ENCODE peak calls at places on chromosomes 7 and 10, in six cellular contexts. One of them, this sample, is unnamed.

GRCh38 chr10:80506189-80506575 is 31.5 kb upstream of the SH2D4B start:
- DNase-seq in tibial nerve: no peak
- DNase-seq in NT2/D1: no peak
- DNase-seq in ascending aorta: no peak
- DNase-seq in prostate gland: no peak
- DNase-seq in PC-9: peak; percentile 100
- DNase-seq in this sample: no peak

GRCh38 chr7:121752706-121753105 is 120.3 kb upstream of the PTPRZ1 start:
- DNase-seq in tibial nerve: no peak
- DNase-seq in NT2/D1: peak; percentile 8
- DNase-seq in ascending aorta: no peak
- DNase-seq in prostate gland: no peak
- DNase-seq in PC-9: no peak
- DNase-seq in this sample: no peak

GRCh38 chr7:85829817-85830432 is 643.1 kb upstream of the SEMA3D start:
- DNase-seq in tibial nerve: no peak
- DNase-seq in NT2/D1: no peak
- DNase-seq in ascending aorta: no peak
- DNase-seq in prostate gland: no peak
- DNase-seq in PC-9: no peak
- DNase-seq in this sample: no peak

GRCh38 chr10:69961168-69961863 is 91.3 kb upstream of the MACROH2A2 start:
- DNase-seq in tibial nerve: no peak
- DNase-seq in NT2/D1: no peak
- DNase-seq in ascending aorta: no peak
- DNase-seq in prostate gland: no peak
- DNase-seq in PC-9: no peak
- DNase-seq in this sample: no peak

GRCh38 chr10:104824378-104825006 is 183.4 kb downstream of the SORCS3 start:
- DNase-seq in tibial nerve: no peak
- DNase-seq in NT2/D1: peak; percentile 28
- DNase-seq in ascending aorta: no peak
- DNase-seq in prostate gland: peak; percentile 31
- DNase-seq in PC-9: no peak
- DNase-seq in this sample: no peak

GRCh38 chr10:99467236-99467999 is 37.0 kb upstream of the GOT1 start:
- DNase-seq in tibial nerve: no peak
- DNase-seq in NT2/D1: no peak
- DNase-seq in ascending aorta: no peak
- DNase-seq in prostate gland: no peak
- DNase-seq in PC-9: no peak
- DNase-seq in this sample: no peak

GRCh38 chr7:20799566-20800377 is 13.1 kb upstream of the SP8 start:
- DNase-seq in tibial nerve: no peak
- DNase-seq in NT2/D1: no peak
- DNase-seq in ascending aorta: no peak
- DNase-seq in prostate gland: no peak
- DNase-seq in PC-9: peak; percentile 21
- DNase-seq in this sample: no peak

GRCh38 chr7:150973571-150974451 is 4.3 kb downstream of the KCNH2 start:
- DNase-seq in tibial nerve: no peak
- DNase-seq in NT2/D1: no peak
- DNase-seq in ascending aorta: no peak
- DNase-seq in prostate gland: no peak
- DNase-seq in PC-9: no peak
- DNase-seq in this sample: peak; percentile 58

GRCh38 chr10:71600856-71601255 is 118.7 kb downstream of the C10orf105 start:
- DNase-seq in tibial nerve: no peak
- DNase-seq in NT2/D1: no peak
- DNase-seq in ascending aorta: no peak
- DNase-seq in prostate gland: no peak
- DNase-seq in PC-9: no peak
- DNase-seq in this sample: no peak

GRCh38 chr10:76127984-76128589 is 696.7 kb downstream of the LRMDA start:
- DNase-seq in tibial nerve: no peak
- DNase-seq in NT2/D1: no peak
- DNase-seq in ascending aorta: no peak
- DNase-seq in prostate gland: no peak
- DNase-seq in PC-9: no peak
- DNase-seq in this sample: no peak

GRCh38 chr10:75233444-75234016 is 2.2 kb downstream of the COMTD1 start:
- DNase-seq in tibial nerve: no peak
- DNase-seq in NT2/D1: no peak
- DNase-seq in ascending aorta: no peak
- DNase-seq in prostate gland: no peak
- DNase-seq in PC-9: no peak
- DNase-seq in this sample: peak; percentile 5

GRCh38 chr7:82247814-82248433 is 195.7 kb downstream of the CACNA2D1 start:
- DNase-seq in tibial nerve: no peak
- DNase-seq in NT2/D1: no peak
- DNase-seq in ascending aorta: no peak
- DNase-seq in prostate gland: no peak
- DNase-seq in PC-9: no peak
- DNase-seq in this sample: no peak

GRCh38 chr7:127391591-127392181 is 822 bp downstream of the ZNF800 start:
- DNase-seq in tibial nerve: no peak
- DNase-seq in NT2/D1: peak; percentile 1
- DNase-seq in ascending aorta: no peak
- DNase-seq in prostate gland: peak; percentile 4
- DNase-seq in PC-9: no peak
- DNase-seq in this sample: peak; percentile 60

GRCh38 chr10:29691564-29692064 is 56.8 kb upstream of the SVIL start:
- DNase-seq in tibial nerve: no peak
- DNase-seq in NT2/D1: no peak
- DNase-seq in ascending aorta: no peak
- DNase-seq in prostate gland: no peak
- DNase-seq in PC-9: no peak
- DNase-seq in this sample: no peak

GRCh38 chr7:105643384-105643783 is 62.1 kb upstream of the EFCAB10 start:
- DNase-seq in tibial nerve: no peak
- DNase-seq in NT2/D1: no peak
- DNase-seq in ascending aorta: no peak
- DNase-seq in prostate gland: no peak
- DNase-seq in PC-9: no peak
- DNase-seq in this sample: no peak

GRCh38 chr7:131424219-131424822 is 96.6 kb downstream of the MKLN1 start:
- DNase-seq in tibial nerve: no peak
- DNase-seq in NT2/D1: no peak
- DNase-seq in ascending aorta: no peak
- DNase-seq in prostate gland: no peak
- DNase-seq in PC-9: peak; percentile 43
- DNase-seq in this sample: peak; percentile 34

GRCh38 chr7:74032191-74032490 is 4.2 kb downstream of the ELN start:
- DNase-seq in tibial nerve: peak; percentile 47
- DNase-seq in NT2/D1: no peak
- DNase-seq in ascending aorta: no peak
- DNase-seq in prostate gland: peak; percentile 64
- DNase-seq in PC-9: no peak
- DNase-seq in this sample: no peak

GRCh38 chr7:106704000-106704840 is 43.3 kb upstream of the CCDC71L start:
- DNase-seq in tibial nerve: no peak
- DNase-seq in NT2/D1: no peak
- DNase-seq in ascending aorta: no peak
- DNase-seq in prostate gland: no peak
- DNase-seq in PC-9: no peak
- DNase-seq in this sample: peak; percentile 17

GRCh38 chr10:68342909-68343516 is 10.3 kb upstream of the PBLD start:
- DNase-seq in tibial nerve: no peak
- DNase-seq in NT2/D1: no peak
- DNase-seq in ascending aorta: no peak
- DNase-seq in prostate gland: no peak
- DNase-seq in PC-9: no peak
- DNase-seq in this sample: no peak
- H3K36me3 ChIP-seq in tibial nerve: peaks cover 93% of the 10 kb centered on the region
- H3K36me3 ChIP-seq in NT2/D1: peaks cover 80% of the 10 kb centered on the region
- H3K36me3 ChIP-seq in ascending aorta: peaks cover 54% of the 10 kb centered on the region
- H3K36me3 ChIP-seq in prostate gland: peaks cover 17% of the 10 kb centered on the region
- H3K36me3 ChIP-seq in PC-9: peaks cover 75% of the 10 kb centered on the region
- H3K36me3 ChIP-seq in this sample: peaks cover 60% of the 10 kb centered on the region

GRCh38 chr7:100946766-100947365 is 2.5 kb upstream of the MUC3A start:
- DNase-seq in tibial nerve: no peak
- DNase-seq in NT2/D1: no peak
- DNase-seq in ascending aorta: no peak
- DNase-seq in prostate gland: no peak
- DNase-seq in PC-9: no peak
- DNase-seq in this sample: no peak
- H3K4me1 ChIP-seq in tibial nerve: no peaks in the 10 kb centered on the region
- H3K4me1 ChIP-seq in NT2/D1: peaks cover 17% of the 10 kb centered on the region
- H3K4me1 ChIP-seq in ascending aorta: no peaks in the 10 kb centered on the region
- H3K4me1 ChIP-seq in prostate gland: no peaks in the 10 kb centered on the region
- H3K4me1 ChIP-seq in PC-9: peaks cover 14% of the 10 kb centered on the region
- H3K4me1 ChIP-seq in this sample: no peaks in the 10 kb centered on the region

GRCh38 chr10:11073410-11073809 is 55.7 kb downstream of the CELF2 start:
- DNase-seq in tibial nerve: no peak
- DNase-seq in NT2/D1: no peak
- DNase-seq in ascending aorta: no peak
- DNase-seq in prostate gland: no peak
- DNase-seq in PC-9: no peak
- DNase-seq in this sample: no peak
- H3K27me3 ChIP-seq in tibial nerve: no peaks in the 10 kb centered on the region
- H3K27me3 ChIP-seq in NT2/D1: no peaks in the 10 kb centered on the region
- H3K27me3 ChIP-seq in ascending aorta: no peaks in the 10 kb centered on the region
- H3K27me3 ChIP-seq in prostate gland: no peaks in the 10 kb centered on the region
- H3K27me3 ChIP-seq in PC-9: peaks cover 64% of the 10 kb centered on the region
- H3K27me3 ChIP-seq in this sample: no peaks in the 10 kb centered on the region

DNA sequence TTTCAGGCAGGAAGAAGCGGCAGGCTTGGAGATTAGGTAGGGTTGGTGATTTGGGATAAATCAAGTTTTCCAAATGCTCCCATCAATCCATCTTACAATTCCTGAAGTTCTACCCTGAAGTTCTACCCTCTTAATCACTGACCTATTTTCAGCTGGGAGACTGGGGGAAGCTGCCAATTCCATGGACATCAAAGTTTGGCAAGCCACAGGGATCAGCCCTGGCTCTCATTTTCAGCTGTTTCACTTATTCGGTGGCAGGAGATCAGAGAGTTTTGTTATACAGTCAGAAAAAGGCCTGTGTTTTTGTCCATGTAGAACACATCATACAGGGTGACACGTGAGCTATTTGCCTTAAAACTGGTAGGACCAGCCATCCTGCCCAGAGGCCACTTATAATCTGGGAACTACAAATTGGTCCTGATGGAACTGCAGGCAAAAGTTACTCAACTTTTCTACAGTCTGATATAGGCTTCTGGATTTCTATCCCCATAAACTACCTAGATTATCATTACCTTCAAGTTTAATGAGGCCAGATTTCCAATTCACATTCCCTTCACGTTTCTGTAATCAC is 112.9 kb upstream of the ZNF746 start:
- DNase-seq in tibial nerve: no peak
- DNase-seq in NT2/D1: no peak
- DNase-seq in ascending aorta: no peak
- DNase-seq in prostate gland: peak; percentile 48
- DNase-seq in PC-9: no peak
- DNase-seq in this sample: no peak
- H3K36me3 ChIP-seq in tibial nerve: peaks cover 89% of the 10 kb centered on the region
- H3K36me3 ChIP-seq in NT2/D1: peaks cover 88% of the 10 kb centered on the region
- H3K36me3 ChIP-seq in ascending aorta: peaks cover 42% of the 10 kb centered on the region
- H3K36me3 ChIP-seq in prostate gland: peaks cover 15% of the 10 kb centered on the region
- H3K36me3 ChIP-seq in PC-9: peaks cover 21% of the 10 kb centered on the region
- H3K36me3 ChIP-seq in this sample: peaks cover 36% of the 10 kb centered on the region

GRCh38 chr10:132404911-132405462 is 8.0 kb downstream of the PWWP2B start:
- DNase-seq in tibial nerve: no peak
- DNase-seq in NT2/D1: no peak
- DNase-seq in ascending aorta: no peak
- DNase-seq in prostate gland: no peak
- DNase-seq in PC-9: no peak
- DNase-seq in this sample: no peak

GRCh38 chr10:132403511-132404168 is 6.6 kb downstream of the PWWP2B start:
- DNase-seq in tibial nerve: no peak
- DNase-seq in NT2/D1: no peak
- DNase-seq in ascending aorta: no peak
- DNase-seq in prostate gland: no peak
- DNase-seq in PC-9: peak; percentile 70
- DNase-seq in this sample: no peak

GRCh38 chr10:132405463-132405991 is 8.5 kb downstream of the PWWP2B start:
- DNase-seq in tibial nerve: no peak
- DNase-seq in NT2/D1: no peak
- DNase-seq in ascending aorta: no peak
- DNase-seq in prostate gland: no peak
- DNase-seq in PC-9: no peak
- DNase-seq in this sample: no peak

GRCh38 chr10:132402781-132403241 is 5.8 kb downstream of the PWWP2B start:
- DNase-seq in tibial nerve: no peak
- DNase-seq in NT2/D1: no peak
- DNase-seq in ascending aorta: no peak
- DNase-seq in prostate gland: no peak
- DNase-seq in PC-9: no peak
- DNase-seq in this sample: no peak

GRCh38 chr10:132404169-132404880 is 7.3 kb downstream of the PWWP2B start:
- DNase-seq in tibial nerve: no peak
- DNase-seq in NT2/D1: no peak
- DNase-seq in ascending aorta: no peak
- DNase-seq in prostate gland: no peak
- DNase-seq in PC-9: no peak
- DNase-seq in this sample: no peak
- H3K4me1 ChIP-seq in tibial nerve: peaks cover 45% of the 10 kb centered on the region
- H3K4me1 ChIP-seq in NT2/D1: peaks cover 25% of the 10 kb centered on the region
- H3K4me1 ChIP-seq in ascending aorta: no peaks in the 10 kb centered on the region
- H3K4me1 ChIP-seq in prostate gland: peaks cover 50% of the 10 kb centered on the region
- H3K4me1 ChIP-seq in PC-9: peaks cover 48% of the 10 kb centered on the region
- H3K4me1 ChIP-seq in this sample: peaks cover 14% of the 10 kb centered on the region

DNA sequence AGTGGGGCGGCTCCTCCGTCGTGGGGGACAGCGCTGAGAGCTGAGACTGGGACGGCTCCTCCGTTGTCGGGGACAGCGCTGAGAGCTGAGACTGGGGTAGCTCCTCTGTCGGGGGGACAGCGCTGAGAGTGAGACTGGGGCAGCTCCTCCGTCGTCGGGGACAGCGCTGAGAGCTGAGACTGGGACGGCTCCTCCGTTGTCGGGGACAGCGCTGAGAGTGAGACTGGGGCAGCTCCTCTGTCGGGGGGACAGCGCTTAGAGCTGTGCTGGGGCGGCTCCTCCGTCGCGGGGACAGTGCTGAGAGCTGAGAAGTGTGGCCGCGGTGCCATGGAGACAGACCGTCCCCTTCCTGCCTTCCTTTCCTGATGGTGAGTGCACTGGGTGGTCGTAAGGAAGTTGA is 136.4 kb downstream of the DYNC2I1 start:
- DNase-seq in tibial nerve: no peak
- DNase-seq in NT2/D1: no peak
- DNase-seq in ascending aorta: no peak
- DNase-seq in prostate gland: no peak
- DNase-seq in PC-9: no peak
- DNase-seq in this sample: no peak
- H3K27me3 ChIP-seq in tibial nerve: peaks cover 64% of the 10 kb centered on the region
- H3K27me3 ChIP-seq in NT2/D1: peaks cover 29% of the 10 kb centered on the region
- H3K27me3 ChIP-seq in ascending aorta: no peaks in the 10 kb centered on the region
- H3K27me3 ChIP-seq in prostate gland: peaks cover 19% of the 10 kb centered on the region
- H3K27me3 ChIP-seq in PC-9: peaks cover 73% of the 10 kb centered on the region
- H3K27me3 ChIP-seq in this sample: peaks cover 5% of the 10 kb centered on the region

This sample was measured in CD4-positive, alpha-beta memory T cell.